ENCODE peak calls at places on chromosome 14, in four cellular contexts. J is H9, Q is trophoblast cell, O is mesendoderm. Z is an unnamed sample.

GRCh38 chr14:77271113-77271710 is at the start of gene NGB:
- DNase-seq in J (no peak), Q (no peak), O (no peak), Z (no peak)

GRCh38 chr14:80003138-80003537 is 208.2 kb downstream of the DIO2 start:
- DNase-seq in J (no peak), Q (no peak), O (no peak), Z (no peak)

GRCh38 chr14:20564501-20564997 is 3.7 kb upstream of the RNASE9 start:
- DNase-seq in J (no peak), Q (no peak), O (no peak), Z (no peak)

GRCh38 chr14:51157012-51157411 is 62.1 kb upstream of the TRIM9 start:
- DNase-seq in J (no peak), Q (no peak), O (peak), Z (no peak)

GRCh38 chr14:45790293-45790692 is 537.3 kb upstream of the MIS18BP1 start:
- DNase-seq in J (no peak), Q (no peak), O (no peak), Z (no peak)

GRCh38 chr14:22489957-22490950 is 98.8 kb downstream of the DAD1 start:
- DNase-seq in J (no peak), Q (no peak), O (no peak), Z (no peak)

GRCh38 chr14:88791629-88792571 is 853 bp downstream of the EML5 start:
- DNase-seq in J (peak), Q (no peak), O (peak), Z (peak)

GRCh38 chr14:104111301-104112112 is 26.0 kb downstream of the ASPG start:
- DNase-seq in J (no peak), Q (no peak), O (no peak), Z (no peak)

GRCh38 chr14:22227084-22227483 is 361.9 kb downstream of the DAD1 start:
- DNase-seq in J (no peak), Q (no peak), O (no peak), Z (no peak)

GRCh38 chr14:102500190-102500661 is 9.3 kb downstream of the ANKRD9 start:
- DNase-seq in J (peak), Q (no peak), O (no peak), Z (no peak)

GRCh38 chr14:106268013-106268727 is 741.8 kb downstream of the TMEM121 start:
- DNase-seq in J (no peak), Q (no peak), O (no peak), Z (no peak)

GRCh38 chr14:101788016-101788695 is 26.6 kb downstream of the PPP2R5C start:
- DNase-seq in J (no peak), Q (no peak), O (no peak), Z (no peak)

GRCh38 chr14:90756755-90757345 is 59.4 kb downstream of the TTC7B start:
- DNase-seq in J (peak), Q (no peak), O (peak), Z (no peak)

GRCh38 chr14:75201087-75201486 is 24.7 kb upstream of the TMED10 start:
- DNase-seq in J (no peak), Q (no peak), O (no peak), Z (no peak)

GRCh38 chr14:58533417-58533816 is 104.3 kb upstream of the DACT1 start:
- DNase-seq in J (no peak), Q (no peak), O (peak), Z (no peak)

GRCh38 chr14:90599748-90600507 is 203.1 kb downstream of the CALM1 start:
- DNase-seq in J (no peak), Q (no peak), O (no peak), Z (no peak)

GRCh38 chr14:26820101-26820500 is 222.3 kb upstream of the NOVA1 start:
- DNase-seq in J (no peak), Q (no peak), O (no peak), Z (no peak)

GRCh38 chr14:71467419-71467818 is 464.8 kb upstream of the RGS6 start:
- DNase-seq in J (no peak), Q (peak), O (no peak), Z (no peak)

GRCh38 chr14:82872494-82872893 is 1338.8 kb upstream of the SEL1L start:
- DNase-seq in J (peak), Q (no peak), O (peak), Z (no peak)

GRCh38 chr14:54642950-54643695 is 76.2 kb downstream of the SAMD4A start:
- DNase-seq in J (no peak), Q (no peak), O (peak), Z (no peak)
- H2BK5ac ChIP-seq in J (no peak), Q (peak), O (no peak), Z (no peak)

GRCh38 chr14:73238262-73238852 is 1.1 kb downstream of the PAPLN start:
- DNase-seq in J (no peak), Q (no peak), O (peak), Z (no peak)

GRCh38 chr14:73238941-73239340 is 1.6 kb downstream of the PAPLN start:
- DNase-seq in J (no peak), Q (no peak), O (no peak), Z (no peak)

GRCh38 chr14:73237219-73237785 is at the start of gene PAPLN:
- DNase-seq in J (no peak), Q (no peak), O (peak), Z (no peak)

GRCh38 chr14:73236752-73237218 is 521 bp upstream of the PAPLN start:
- DNase-seq in J (no peak), Q (no peak), O (peak), Z (no peak)

DNA sequence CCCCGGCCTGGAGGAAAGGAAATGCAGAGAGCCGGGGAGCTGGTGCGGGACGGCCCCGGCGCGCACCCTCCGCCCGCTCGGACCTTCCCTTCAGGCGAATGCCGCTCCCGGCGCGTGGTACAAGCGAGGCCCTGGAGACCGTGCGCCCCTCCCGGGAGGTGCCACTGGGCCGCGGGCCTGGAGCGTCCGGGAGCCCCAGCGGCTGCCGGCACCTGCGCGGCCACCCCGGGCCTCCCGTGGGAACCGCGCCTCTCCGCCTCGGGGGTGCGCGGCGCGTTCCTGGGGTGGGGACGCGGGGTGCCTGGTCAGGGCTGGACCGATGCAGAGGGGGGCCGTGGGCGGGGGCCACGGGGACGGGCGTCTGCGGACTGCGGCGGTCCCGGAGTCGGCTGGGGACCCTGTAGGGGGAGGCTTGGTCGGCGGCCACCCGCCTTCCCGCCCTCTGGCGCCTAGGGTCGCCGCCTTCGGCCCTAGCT is 518 bp downstream of the PAPLN start:
- DNase-seq in J (no peak), Q (no peak), O (peak), Z (no peak)
- H2BK5ac ChIP-seq in J (no peak), Q (no peak), O (no peak), Z (no peak)

GRCh38 chr14:50117456-50117855 is 1.1 kb upstream of the VCPKMT start:
- DNase-seq in J (no peak), Q (no peak), O (no peak), Z (no peak)
- H2BK5ac ChIP-seq in J (no peak), Q (no peak), O (no peak), Z (no peak)

GRCh38 chr14:36768638-36769337 is 107.1 kb downstream of the PAX9 start:
- DNase-seq in J (no peak), Q (no peak), O (peak), Z (no peak)
- H2BK5ac ChIP-seq in J (no peak), Q (no peak), O (peak), Z (no peak)

GRCh38 chr14:68686724-68687123 is 106.1 kb downstream of the ZFP36L1 start:
- DNase-seq in J (no peak), Q (no peak), O (no peak), Z (no peak)
- H2BK5ac ChIP-seq in J (no peak), Q (peak), O (no peak), Z (no peak)

GRCh38 chr14:68343534-68344093 is 449.3 kb downstream of the ZFP36L1 start:
- DNase-seq in J (peak), Q (no peak), O (peak), Z (no peak)
- H2BK5ac ChIP-seq in J (no peak), Q (no peak), O (peak), Z (no peak)

GRCh38 chr14:54332490-54332889 is 64.3 kb upstream of the CDKN3 start:
- DNase-seq in J (no peak), Q (no peak), O (no peak), Z (no peak)

GRCh38 chr14:54337314-54337713 is 59.5 kb upstream of the CDKN3 start:
- DNase-seq in J (no peak), Q (no peak), O (peak), Z (no peak)

GRCh38 chr14:54338696-54339317 is 58.0 kb upstream of the CDKN3 start:
- DNase-seq in J (no peak), Q (no peak), O (peak), Z (no peak)

GRCh38 chr14:54333511-54333910 is 63.3 kb upstream of the CDKN3 start:
- DNase-seq in J (no peak), Q (no peak), O (no peak), Z (no peak)

DNA sequence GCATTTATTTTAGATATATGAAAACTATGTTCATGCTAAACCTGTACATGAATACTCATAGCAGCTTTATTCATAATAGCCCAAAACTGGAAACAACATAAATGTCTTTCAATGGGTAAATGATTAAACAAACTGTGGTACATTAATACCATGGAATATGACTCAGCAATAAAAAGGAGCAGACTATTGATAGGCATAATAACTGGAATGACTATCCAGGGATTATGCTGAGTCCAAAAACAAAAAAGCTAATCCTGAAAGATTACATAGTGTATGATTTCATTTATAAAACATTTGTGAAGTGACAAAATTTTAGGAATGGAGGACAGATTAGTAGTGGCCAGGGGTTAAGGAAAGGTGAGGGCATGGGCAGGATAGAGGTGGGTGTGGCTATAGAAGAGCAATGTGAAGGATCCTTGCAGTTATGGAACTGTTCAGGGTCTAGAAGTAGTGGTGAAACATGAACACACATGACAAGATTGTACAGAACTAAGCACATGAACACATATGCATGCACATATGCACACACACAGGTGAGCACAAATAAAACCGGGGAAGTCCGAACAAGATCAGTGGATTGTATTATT is 61.1 kb upstream of the CDKN3 start:
- DNase-seq in J (no peak), Q (no peak), O (no peak), Z (no peak)
- H2BK5ac ChIP-seq in J (no peak), Q (no peak), O (no peak), Z (no peak)